ENCODE peak calls at places on chromosomes 13 and 19, in six cellular contexts. M, R, B, T, W and J are unnamed samples.
A peak's percentile ranks its signal among the peaks of the same experiment; 100 is the strongest.

GRCh38 chr13:113917523-113918371 is 53.9 kb upstream of the GAS6 start:
- DNase-seq in W (no peak), T (no peak), B (no peak), M (no peak), R (no peak), J (no peak)

GRCh38 chr19:49347835-49348234 is 12.6 kb downstream of the CD37 start:
- DNase-seq in M (no peak), T (no peak), R (peak; percentile 40), W (peak; percentile 44), B (peak; percentile 86), J (peak; percentile 85)

GRCh38 chr13:29369060-29369743 is 226.3 kb downstream of the SLC7A1 start:
- DNase-seq in W (no peak), R (no peak), B (peak; percentile 50), M (no peak), T (no peak), J (peak; percentile 17)

GRCh38 chr19:18496167-18496979 is 25.5 kb downstream of the ELL start:
- DNase-seq in R (peak; percentile 67), T (peak; percentile 42), B (peak; percentile 77), W (no peak), M (peak; percentile 33), J (no peak)

GRCh38 chr19:58118979-58119733 is 21.1 kb upstream of the ZSCAN18 start:
- DNase-seq in M (no peak), R (no peak), T (no peak), B (no peak), W (no peak), J (no peak)

GRCh38 chr13:71464673-71465072 is 402.3 kb downstream of the DACH1 start:
- DNase-seq in W (no peak), R (no peak), B (no peak), M (no peak), T (no peak), J (no peak)

GRCh38 chr19:34171539-34171876 is 796 bp upstream of the LSM14A start:
- DNase-seq in R (no peak), T (no peak), W (no peak), M (no peak), B (peak; percentile 89), J (peak; percentile 59)

GRCh38 chr13:111390522-111391270 is 70.3 kb downstream of the TEX29 start:
- DNase-seq in T (no peak), R (no peak), M (no peak), B (no peak), W (no peak), J (no peak)

GRCh38 chr13:92255533-92255932 is 857.1 kb downstream of the GPC5 start:
- DNase-seq in W (no peak), B (no peak), T (no peak), M (no peak), R (no peak), J (no peak)

GRCh38 chr13:46804391-46804815 is 7.4 kb upstream of the ESD start:
- DNase-seq in R (no peak), M (no peak), W (peak; percentile 95), B (peak; percentile 97), T (no peak), J (peak; percentile 57)

GRCh38 chr13:106649495-106649894 is 81.6 kb upstream of the ARGLU1 start:
- DNase-seq in T (no peak), W (no peak), R (peak; percentile 79), B (no peak), M (no peak), J (no peak)

GRCh38 chr13:112233256-112233655 is 142.9 kb upstream of the SPACA7 start:
- DNase-seq in T (no peak), B (no peak), M (no peak), W (no peak), R (no peak), J (no peak)

GRCh38 chr13:59424661-59425060 is 739.1 kb downstream of the DIAPH3 start:
- DNase-seq in B (peak; percentile 2), T (no peak), M (no peak), R (no peak), W (no peak), J (no peak)

GRCh38 chr19:51211833-51212232 is 13.0 kb upstream of the CD33 start:
- DNase-seq in T (no peak), R (no peak), B (no peak), M (no peak), W (no peak), J (no peak)

GRCh38 chr19:32339988-32340874 is 5.2 kb upstream of the ZNF507 start:
- DNase-seq in B (peak; percentile 47), T (peak; percentile 47), W (no peak), R (peak; percentile 83), M (peak; percentile 68), J (no peak)

GRCh38 chr19:32337176-32337808 is 8.1 kb upstream of the ZNF507 start:
- DNase-seq in T (no peak), W (no peak), R (no peak), M (no peak), B (no peak), J (no peak)

GRCh38 chr19:32333227-32333626 is 12.2 kb upstream of the ZNF507 start:
- DNase-seq in W (no peak), M (no peak), R (no peak), B (no peak), T (no peak), J (no peak)

DNA sequence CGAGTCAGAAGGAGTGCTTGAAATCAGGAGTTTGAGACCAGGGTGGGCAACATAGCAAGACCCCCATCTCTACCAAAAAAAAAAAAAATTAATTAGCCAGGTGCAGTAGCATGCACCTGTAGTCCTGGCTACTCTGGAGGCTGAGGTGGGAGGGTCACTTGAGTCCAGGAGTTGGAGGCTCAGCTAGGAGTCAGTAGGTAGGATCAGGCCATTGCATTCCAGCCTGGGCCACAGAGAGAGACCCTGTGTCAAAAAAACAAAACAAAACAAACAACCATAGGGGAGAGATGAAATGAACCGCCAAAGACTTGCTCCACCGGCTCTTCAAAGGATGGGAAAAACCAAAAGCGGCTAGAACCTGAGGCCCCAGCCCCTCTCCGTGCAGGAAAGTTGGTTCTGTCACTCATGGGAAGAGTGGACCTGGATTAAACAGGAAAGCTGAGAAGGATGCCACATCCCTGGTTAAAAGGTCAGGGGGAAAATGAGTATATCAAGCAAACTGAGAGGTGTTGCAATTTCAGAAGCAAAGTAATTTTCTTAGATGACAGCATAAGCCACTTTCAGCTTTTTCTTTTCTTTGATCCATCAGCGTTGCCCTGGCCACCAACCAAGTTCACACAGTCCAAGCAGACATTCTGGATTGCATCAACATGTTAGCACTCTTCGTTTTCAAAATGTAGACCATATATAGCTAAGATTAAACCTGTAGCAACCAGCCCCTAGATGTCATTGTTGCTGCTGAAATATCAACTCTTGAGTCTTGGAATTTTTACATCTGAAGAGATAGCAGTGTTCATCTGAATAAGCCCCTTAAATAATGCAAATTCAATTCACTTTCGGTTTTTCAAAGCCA is 8.9 kb upstream of the ZNF507 start:
- DNase-seq in B (peak; percentile 64), W (peak; percentile 12), M (peak; percentile 34), R (no peak), T (no peak), J (no peak)
- TF ChIP-seq CTCF in B (peak; percentile 22), W (no peak), M (no peak), R (no peak), T (peak; percentile 13), J (no peak)

DNA sequence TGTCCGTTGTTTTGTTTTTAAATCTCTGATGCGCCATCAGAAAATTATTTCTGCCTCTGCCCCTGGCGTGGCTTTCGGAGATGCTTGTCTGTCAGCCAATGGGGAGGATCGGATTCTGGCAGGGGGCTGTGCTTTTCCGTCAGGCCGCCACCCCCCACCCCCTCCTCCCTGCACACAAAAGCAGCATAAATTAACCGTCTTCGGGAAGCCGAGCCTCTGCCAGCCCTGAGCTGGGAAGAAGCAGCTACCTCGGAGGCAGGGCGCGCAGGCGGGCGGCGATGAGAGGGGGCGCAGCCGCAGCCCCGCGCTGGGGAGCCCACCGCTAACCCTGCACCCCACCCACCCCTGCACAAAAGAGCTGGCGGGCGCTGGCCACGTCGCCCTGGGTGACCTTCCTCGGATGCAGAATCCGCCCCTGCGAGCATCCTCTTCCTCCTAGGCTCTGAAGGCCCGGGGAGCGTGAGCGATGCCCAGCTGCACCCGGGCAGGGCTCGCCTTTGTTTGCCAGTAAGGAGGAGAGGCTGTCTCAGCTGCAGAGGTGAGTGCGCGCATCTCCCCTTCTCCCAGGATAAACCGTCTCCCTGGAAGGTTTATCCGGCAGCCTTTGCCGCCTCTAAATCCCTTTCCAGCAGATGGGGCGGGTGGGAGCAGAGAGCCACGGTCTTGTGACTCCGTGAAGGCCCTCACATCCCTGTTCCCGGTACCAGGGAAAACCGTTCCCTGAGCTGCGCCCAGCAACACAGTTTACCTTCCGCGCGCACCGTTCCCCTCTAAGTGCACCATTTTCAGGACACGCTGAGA is at the start of gene ATCAY:
- DNase-seq in B (no peak), M (no peak), W (no peak), T (no peak), R (no peak), J (no peak)
- H3K4me3 ChIP-seq in B (no peak within 1 kb of the TSS), M (no peak within 1 kb of the TSS), W (no peak within 1 kb of the TSS), T (no peak within 1 kb of the TSS), R (no peak within 1 kb of the TSS), J (no peak within 1 kb of the TSS)

GRCh38 chr13:62320129-62320724 is 904.6 kb upstream of the PCDH20 start:
- DNase-seq in W (no peak), T (no peak), B (peak; percentile 49), M (no peak), R (no peak), J (no peak)
- TF ChIP-seq CTCF in W (no peak), T (peak; percentile 22), B (peak; percentile 49), M (peak; percentile 62), R (no peak), J (peak; percentile 3)

GRCh38 chr19:6500837-6501739 is 1.0 kb downstream of the TUBB4A start:
- DNase-seq in T (no peak), M (no peak), W (no peak), B (no peak), R (no peak), J (no peak)
- H3K4me3 ChIP-seq in T (peak overlapping the region; percentile 47), M (peak overlapping the region; percentile 68), W (no peak overlapping the region), B (no peak overlapping the region), R (no peak overlapping the region), J (no peak overlapping the region)

GRCh38 chr13:21638319-21639282 is 32.3 kb upstream of the FGF9 start:
- DNase-seq in R (peak; percentile 74), W (no peak), T (no peak), B (peak; percentile 25), M (no peak), J (no peak)
- TF ChIP-seq CTCF in R (peak; percentile 71), W (peak; percentile 54), T (peak; percentile 82), B (peak; percentile 74), M (peak; percentile 84), J (peak; percentile 60)

DNA sequence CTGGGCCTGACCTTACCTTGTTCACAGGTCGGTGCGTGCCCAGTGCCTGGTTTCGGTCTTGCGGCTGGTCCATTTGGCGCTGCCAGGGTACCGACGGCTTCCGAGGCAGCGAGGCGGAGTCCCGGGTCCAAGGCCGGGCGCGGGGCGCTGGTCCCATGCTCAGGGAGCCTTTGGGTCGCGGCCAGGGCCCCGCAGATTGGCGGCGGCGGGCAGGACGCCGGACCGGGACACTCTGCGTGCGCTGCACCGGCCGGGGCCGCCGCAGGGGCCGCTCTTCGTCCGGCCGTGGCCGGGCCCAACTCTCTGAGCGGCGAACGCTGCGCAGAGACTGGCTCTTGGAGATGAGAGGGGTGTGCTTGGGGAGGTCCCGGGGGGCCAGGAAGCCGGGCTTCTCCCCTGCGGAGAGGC is 3.3 kb upstream of the WIZ start:
- DNase-seq in M (no peak), T (no peak), R (no peak), B (no peak), W (no peak), J (no peak)
- H3K4me3 ChIP-seq in M (peak overlapping the region; percentile 68), T (peak overlapping the region; percentile 44), R (no peak overlapping the region), B (peak overlapping the region; percentile 35), W (peak overlapping the region; percentile 49), J (peak overlapping the region; percentile 19)